ENCODE peak calls at places on chromosome 14, in five cellular contexts. B, U, L, O and J are unnamed samples.

GRCh38 chr14:59882957-59883356 is 12.4 kb upstream of the RTN1 start:
- DNase-seq in B (peak), U (no peak), L (no peak), O (no peak), J (peak)

GRCh38 chr14:49173765-49174373 is 412.3 kb downstream of the RPS29 start:
- DNase-seq in B (peak), U (peak), L (peak), O (peak), J (peak)

GRCh38 chr14:91252901-91253794 is 8.6 kb upstream of the GPR68 start:
- DNase-seq in B (peak), U (peak), L (no peak), O (no peak), J (peak)

GRCh38 chr14:101956179-101956885 is 8.0 kb upstream of the DYNC1H1 start:
- DNase-seq in B (no peak), U (no peak), L (no peak), O (no peak), J (no peak)

GRCh38 chr14:41073544-41073943 is 533.1 kb upstream of the LRFN5 start:
- DNase-seq in B (no peak), U (no peak), L (no peak), O (no peak), J (no peak)

GRCh38 chr14:70595443-70596185 is 4.8 kb downstream of the MED6 start:
- DNase-seq in B (peak), U (no peak), L (no peak), O (no peak), J (no peak)

GRCh38 chr14:81400202-81400678 is at the start of gene STON2:
- DNase-seq in B (no peak), U (peak), L (no peak), O (no peak), J (peak)

GRCh38 chr14:102325791-102326345 is 6.3 kb downstream of the ZNF839 start:
- DNase-seq in B (no peak), U (no peak), L (no peak), O (no peak), J (no peak)

GRCh38 chr14:89617471-89618291 is 200.6 kb upstream of the FOXN3 start:
- DNase-seq in B (peak), U (no peak), L (peak), O (no peak), J (no peak)

GRCh38 chr14:28987516-28987915 is 220.9 kb downstream of the FOXG1 start:
- DNase-seq in B (no peak), U (no peak), L (no peak), O (no peak), J (no peak)

DNA sequence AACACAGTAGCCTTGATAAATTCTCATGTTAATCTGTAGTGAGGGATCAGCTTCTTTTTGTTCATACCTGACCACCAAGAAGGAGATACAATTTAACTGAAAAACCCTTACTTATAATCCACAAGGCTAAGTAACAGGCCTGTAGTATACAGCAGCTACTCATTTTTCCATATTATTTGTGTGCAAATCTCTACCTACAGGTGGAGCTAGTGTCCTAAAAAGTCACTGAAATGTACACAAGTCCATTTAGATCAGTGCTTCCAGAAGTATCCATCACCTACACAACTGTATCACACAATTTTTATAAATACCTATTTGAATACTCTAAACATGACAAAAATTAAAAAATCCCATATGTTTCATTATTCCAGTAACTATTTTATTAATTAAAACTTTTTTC is 173.2 kb downstream of the SLC35F4 start:
- DNase-seq in B (peak), U (peak), L (peak), O (no peak), J (peak)
- TF ChIP-seq CTCF in B (peak), U (peak), L (peak), O (peak), J (peak)

GRCh38 chr14:36797634-36798033 is 136.0 kb downstream of the PAX9 start:
- DNase-seq in B (no peak), U (no peak), L (no peak), O (no peak), J (no peak)
- TF ChIP-seq JUNB in B (no peak), U (no peak), L (no peak), O (no peak), J (no peak)

GRCh38 chr14:99608591-99608990 is 4.6 kb upstream of the CCDC85C start:
- DNase-seq in B (no peak), U (no peak), L (no peak), O (no peak), J (no peak)

GRCh38 chr14:99612737-99613330 is 8.8 kb upstream of the CCDC85C start:
- DNase-seq in B (no peak), U (no peak), L (no peak), O (no peak), J (no peak)

GRCh38 chr14:99609245-99610117 is 5.5 kb upstream of the CCDC85C start:
- DNase-seq in B (no peak), U (peak), L (peak), O (no peak), J (no peak)

GRCh38 chr14:99612065-99612736 is 8.2 kb upstream of the CCDC85C start:
- DNase-seq in B (no peak), U (no peak), L (no peak), O (no peak), J (no peak)

DNA sequence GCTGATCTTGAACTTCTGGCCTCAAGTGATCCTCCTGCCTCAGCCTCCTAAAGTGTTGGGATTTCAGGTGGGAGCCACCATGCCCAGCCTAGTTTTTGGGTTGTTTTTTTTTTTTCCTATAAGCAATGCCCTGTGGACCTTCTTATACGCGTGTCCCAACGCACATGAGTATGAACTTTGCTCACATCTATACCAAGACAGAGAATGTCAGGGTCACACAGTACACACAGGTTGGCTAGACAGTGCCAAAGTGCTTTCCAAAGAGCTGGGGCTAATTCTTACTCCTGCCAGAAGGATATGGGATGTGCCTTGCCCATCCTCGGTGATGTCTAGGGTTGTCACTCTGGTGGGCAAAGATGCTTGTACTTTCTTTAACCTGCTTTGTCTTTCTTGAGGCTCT is 7.6 kb upstream of the CCDC85C start:
- DNase-seq in B (no peak), U (no peak), L (no peak), O (no peak), J (no peak)
- TF ChIP-seq CTCF in B (no peak), U (no peak), L (no peak), O (no peak), J (no peak)

GRCh38 chr14:73776194-73776537 is 62.0 kb upstream of the PNMA1 start:
- DNase-seq in B (no peak), U (no peak), L (no peak), O (no peak), J (no peak)

GRCh38 chr14:73773441-73774243 is 59.5 kb upstream of the PNMA1 start:
- DNase-seq in B (no peak), U (no peak), L (no peak), O (no peak), J (peak)

GRCh38 chr14:73774671-73775070 is 60.5 kb upstream of the PNMA1 start:
- DNase-seq in B (no peak), U (no peak), L (no peak), O (no peak), J (no peak)

GRCh38 chr14:73775339-73776193 is 61.4 kb upstream of the PNMA1 start:
- DNase-seq in B (no peak), U (no peak), L (no peak), O (no peak), J (no peak)

DNA sequence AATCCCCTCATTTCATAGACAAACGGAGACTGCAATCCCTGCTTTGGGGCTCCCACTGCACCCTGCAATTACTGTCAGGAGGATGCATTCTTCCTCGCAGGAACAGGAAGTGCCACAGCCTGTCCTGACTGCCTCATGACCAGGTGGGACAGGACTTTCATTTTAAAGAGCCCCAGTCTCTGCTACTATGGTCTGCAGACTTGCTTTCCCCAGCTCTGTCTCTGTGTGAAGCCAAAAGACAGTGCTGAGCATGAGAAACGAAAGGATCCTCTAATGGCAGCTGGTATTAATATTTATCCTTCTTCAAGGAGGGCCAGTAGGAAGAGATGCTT is 60.0 kb upstream of the PNMA1 start:
- DNase-seq in B (no peak), U (no peak), L (no peak), O (no peak), J (no peak)
- TF ChIP-seq JUNB in B (no peak), U (no peak), L (no peak), O (no peak), J (no peak)

GRCh38 chr14:45201908-45202307 is 51.1 kb downstream of the MIS18BP1 start:
- DNase-seq in B (peak), U (no peak), L (peak), O (no peak), J (no peak)
- TF ChIP-seq CTCF in B (peak), U (no peak), L (peak), O (peak), J (no peak)

GRCh38 chr14:95225251-95225887 is 68.0 kb upstream of the DICER1 start:
- DNase-seq in B (no peak), U (no peak), L (no peak), O (no peak), J (no peak)

GRCh38 chr14:95222870-95223398 is 65.6 kb upstream of the DICER1 start:
- DNase-seq in B (no peak), U (no peak), L (peak), O (no peak), J (no peak)

GRCh38 chr14:95218472-95219193 is 61.3 kb upstream of the DICER1 start:
- DNase-seq in B (peak), U (no peak), L (no peak), O (no peak), J (no peak)

GRCh38 chr14:95220663-95221231 is 63.4 kb upstream of the DICER1 start:
- DNase-seq in B (peak), U (no peak), L (no peak), O (no peak), J (no peak)

DNA sequence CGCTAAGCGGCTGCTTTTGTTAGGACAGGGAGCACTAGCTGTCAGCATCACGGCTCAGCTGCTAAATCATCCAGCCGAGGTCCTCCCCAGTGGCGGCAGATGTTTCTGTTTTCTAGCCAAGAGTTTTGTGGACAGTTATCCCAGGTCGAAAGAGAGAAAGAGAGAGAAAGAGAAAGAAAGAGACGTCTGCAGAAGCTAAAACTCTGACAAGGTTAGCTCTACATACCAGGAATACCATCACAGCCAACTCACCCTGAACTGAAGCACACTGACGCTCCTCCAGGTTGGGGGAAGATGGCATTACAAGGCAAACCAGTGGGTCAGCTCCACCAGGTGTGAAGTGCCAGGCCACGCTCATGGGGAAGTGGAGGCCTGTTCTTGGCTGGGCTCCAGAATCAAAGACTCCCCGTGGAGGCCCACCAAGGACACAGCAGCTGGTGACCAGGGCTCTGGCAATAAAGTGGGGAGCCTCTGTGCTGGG is 64.9 kb upstream of the DICER1 start:
- DNase-seq in B (peak), U (no peak), L (peak), O (no peak), J (no peak)
- TF ChIP-seq JUNB in B (no peak), U (no peak), L (no peak), O (no peak), J (no peak)

GRCh38 chr14:80364274-80364673 is 153.0 kb upstream of the DIO2 start:
- DNase-seq in B (peak), U (peak), L (peak), O (no peak), J (peak)
- TF ChIP-seq CTCF in B (peak), U (peak), L (peak), O (no peak), J (no peak)